ENCODE peak calls at places on chromosomes 2 and 18, in four cellular contexts. W is cardiac muscle cell, N is aorta, H is iPS DF 6.9. R is an unnamed sample.

GRCh38 chr2:166372046-166372445 is 3.7 kb downstream of the SCN9A start:
- DNase-seq in W (no peak), N (no peak), H (no peak), R (no peak)

GRCh38 chr2:237631029-237631785 is 3.8 kb downstream of the LRRFIP1 start:
- DNase-seq in N (peak; percentile 85), W (no peak), H (no peak), R (no peak)

GRCh38 chr2:152403395-152403794 is 68.4 kb downstream of the FMNL2 start:
- DNase-seq in W (no peak), H (no peak), N (no peak), R (no peak)

GRCh38 chr2:229884775-229885699 is 36.8 kb downstream of the TRIP12 start:
- DNase-seq in N (no peak), W (no peak), H (no peak), R (no peak)

GRCh38 chr2:157785200-157785599 is 90.9 kb downstream of the ACVR1 start:
- DNase-seq in N (no peak), H (no peak), W (no peak), R (no peak)

GRCh38 chr18:51498085-51498855 is 300.8 kb upstream of the MEX3C start:
- DNase-seq in W (peak; percentile 1), N (no peak), H (no peak), R (no peak)

GRCh38 chr2:1420746-1421480 is 7.7 kb downstream of the TPO start:
- DNase-seq in N (no peak), H (no peak), W (no peak), R (no peak)

GRCh38 chr2:36528761-36529392 is 69.1 kb downstream of the FEZ2 start:
- DNase-seq in N (no peak), H (no peak), W (no peak), R (no peak)

GRCh38 chr2:217045725-217046475 is 186.0 kb upstream of the TNP1 start:
- DNase-seq in H (no peak), W (no peak), N (no peak), R (no peak)

GRCh38 chr18:55420665-55420964 is 167.4 kb downstream of the TCF4 start:
- DNase-seq in H (no peak), N (no peak), W (no peak), R (no peak)

GRCh38 chr18:55421612-55422381 is 166.2 kb downstream of the TCF4 start:
- DNase-seq in N (no peak), W (no peak), H (no peak), R (no peak)

GRCh38 chr18:55420977-55421611 is 166.9 kb downstream of the TCF4 start:
- DNase-seq in H (no peak), W (no peak), N (no peak), R (no peak)

GRCh38 chr18:55419939-55420664 is 167.9 kb downstream of the TCF4 start:
- DNase-seq in N (no peak), W (no peak), H (no peak), R (no peak)

DNA sequence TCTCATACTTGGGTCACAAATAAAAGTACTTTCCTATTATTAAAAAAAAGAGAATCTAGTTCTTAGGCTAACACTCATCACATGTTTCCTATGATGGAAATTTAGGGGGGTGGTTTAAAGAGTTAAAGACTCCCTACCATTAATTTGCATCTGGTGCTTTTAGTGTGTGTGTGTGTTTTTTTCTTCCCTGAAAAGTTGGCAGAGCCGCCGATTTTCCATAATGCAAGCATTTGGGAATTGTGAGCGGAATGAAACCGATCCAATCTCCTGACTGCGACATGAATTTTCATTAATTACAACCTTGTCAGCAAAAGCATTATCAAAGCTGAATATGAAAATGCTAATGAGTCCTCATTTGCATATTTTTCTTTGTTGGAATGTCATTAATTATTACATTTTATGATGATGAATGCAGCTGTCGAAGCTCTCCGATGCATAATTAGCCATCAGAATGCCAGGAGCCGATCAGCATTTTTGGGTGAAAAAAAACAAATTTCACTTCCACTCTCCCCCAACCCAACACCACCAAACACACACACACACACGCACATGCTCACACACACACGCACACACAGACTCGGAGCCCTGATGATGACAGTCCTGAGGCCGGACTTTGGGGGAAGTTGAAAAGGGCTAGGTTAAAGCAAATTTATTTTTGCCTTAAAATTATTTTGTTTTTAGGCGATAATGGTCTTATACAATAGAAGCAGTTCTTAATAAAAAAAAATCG is 165.4 kb downstream of the TCF4 start:
- DNase-seq in N (no peak), H (no peak), W (no peak), R (no peak)
- H3K4me3 ChIP-seq in N (peak overlapping the region; percentile 48), H (no peak overlapping the region), W (no peak overlapping the region), R (no peak overlapping the region)

GRCh38 chr2:101962243-101962809 is 29.4 kb upstream of the IL1R2 start:
- DNase-seq in N (no peak), H (no peak), W (no peak), R (no peak)
- H3K27ac ChIP-seq in N (no peak overlapping the region), H (no peak overlapping the region), W (no peak overlapping the region), R (no peak overlapping the region)

GRCh38 chr18:34976534-34976898 is 64.7 kb upstream of the MAPRE2 start:
- DNase-seq in N (no peak), H (no peak), W (no peak), R (no peak)

GRCh38 chr18:34977787-34978532 is 63.3 kb upstream of the MAPRE2 start:
- DNase-seq in H (no peak), N (peak; percentile 84), W (peak; percentile 35), R (peak; percentile 24)

GRCh38 chr18:34976899-34977786 is 64.1 kb upstream of the MAPRE2 start:
- DNase-seq in N (peak; percentile 93), H (no peak), W (peak; percentile 81), R (peak; percentile 64)

GRCh38 chr18:34978953-34979608 is 62.1 kb upstream of the MAPRE2 start:
- DNase-seq in W (peak; percentile 52), N (peak; percentile 86), H (no peak), R (peak; percentile 15)

DNA sequence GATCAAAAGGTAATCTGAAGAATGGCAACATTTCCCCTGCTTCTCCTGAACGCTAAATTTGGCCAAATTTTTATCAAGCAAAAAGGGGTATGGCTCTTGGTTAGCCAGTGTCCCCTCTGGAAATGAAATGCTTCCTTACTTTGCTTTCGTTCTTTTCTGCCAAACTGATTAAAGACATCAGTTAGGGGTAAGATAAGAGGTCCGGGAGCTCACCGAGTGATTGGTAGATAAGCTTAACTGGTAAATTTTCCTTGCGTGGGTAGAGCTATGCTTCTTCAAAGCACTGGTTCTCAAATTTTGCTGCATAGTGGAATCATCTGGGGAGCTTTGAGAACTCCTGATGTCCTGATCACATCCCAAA is 62.7 kb upstream of the MAPRE2 start:
- DNase-seq in N (no peak), W (no peak), H (no peak), R (peak; percentile 3)
- H3K4me3 ChIP-seq in N (peak overlapping the region; percentile 88), W (peak overlapping the region; percentile 68), H (peak overlapping the region; percentile 84), R (peak overlapping the region; percentile 60)

GRCh38 chr2:109410021-109410815 is 203.5 kb downstream of the SEPTIN10 start:
- DNase-seq in H (no peak), N (no peak), W (peak; percentile 45), R (no peak)
- H3K27ac ChIP-seq in H (no peak overlapping the region), N (no peak overlapping the region), W (no peak overlapping the region), R (no peak overlapping the region)

GRCh38 chr2:227817940-227818568 is 4.4 kb downstream of the CCL20 start:
- DNase-seq in N (peak; percentile 98), H (no peak), W (peak; percentile 25), R (peak; percentile 65)
- H3K4me3 ChIP-seq in N (no peak overlapping the region), H (no peak overlapping the region), W (no peak overlapping the region), R (no peak overlapping the region)

GRCh38 chr2:46806526-46806925 is 109.1 kb downstream of the MCFD2 start:
- DNase-seq in W (no peak), H (no peak), N (no peak), R (no peak)

GRCh38 chr2:46803911-46804670 is 111.5 kb downstream of the MCFD2 start:
- DNase-seq in W (no peak), N (peak; percentile 82), H (no peak), R (no peak)

GRCh38 chr2:46805401-46805951 is 110.1 kb downstream of the MCFD2 start:
- DNase-seq in W (no peak), N (no peak), H (no peak), R (no peak)

GRCh38 chr2:46803551-46803885 is 112.1 kb downstream of the MCFD2 start:
- DNase-seq in W (no peak), N (no peak), H (no peak), R (no peak)

DNA sequence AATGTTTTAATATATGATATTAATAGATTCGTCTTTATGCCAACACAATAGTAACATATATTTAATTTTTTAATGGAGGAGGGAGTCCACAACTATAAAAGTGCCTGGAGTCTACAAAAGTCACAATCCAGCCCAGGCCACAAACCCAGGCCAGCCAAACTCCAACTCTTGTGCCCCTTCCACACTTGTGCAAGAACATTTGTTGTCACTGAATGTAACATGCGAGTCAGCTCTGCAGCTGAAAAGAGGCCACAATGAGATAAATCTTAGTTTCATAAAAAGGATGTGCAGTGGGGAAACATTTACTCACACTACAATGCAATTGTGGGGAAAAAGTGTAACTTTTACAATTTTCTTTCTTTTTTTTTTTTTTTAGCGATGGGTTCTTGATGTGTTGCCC is 110.8 kb downstream of the MCFD2 start:
- DNase-seq in H (no peak), N (no peak), W (no peak), R (no peak)
- H3K27ac ChIP-seq in H (no peak overlapping the region), N (no peak overlapping the region), W (no peak overlapping the region), R (no peak overlapping the region)

DNA sequence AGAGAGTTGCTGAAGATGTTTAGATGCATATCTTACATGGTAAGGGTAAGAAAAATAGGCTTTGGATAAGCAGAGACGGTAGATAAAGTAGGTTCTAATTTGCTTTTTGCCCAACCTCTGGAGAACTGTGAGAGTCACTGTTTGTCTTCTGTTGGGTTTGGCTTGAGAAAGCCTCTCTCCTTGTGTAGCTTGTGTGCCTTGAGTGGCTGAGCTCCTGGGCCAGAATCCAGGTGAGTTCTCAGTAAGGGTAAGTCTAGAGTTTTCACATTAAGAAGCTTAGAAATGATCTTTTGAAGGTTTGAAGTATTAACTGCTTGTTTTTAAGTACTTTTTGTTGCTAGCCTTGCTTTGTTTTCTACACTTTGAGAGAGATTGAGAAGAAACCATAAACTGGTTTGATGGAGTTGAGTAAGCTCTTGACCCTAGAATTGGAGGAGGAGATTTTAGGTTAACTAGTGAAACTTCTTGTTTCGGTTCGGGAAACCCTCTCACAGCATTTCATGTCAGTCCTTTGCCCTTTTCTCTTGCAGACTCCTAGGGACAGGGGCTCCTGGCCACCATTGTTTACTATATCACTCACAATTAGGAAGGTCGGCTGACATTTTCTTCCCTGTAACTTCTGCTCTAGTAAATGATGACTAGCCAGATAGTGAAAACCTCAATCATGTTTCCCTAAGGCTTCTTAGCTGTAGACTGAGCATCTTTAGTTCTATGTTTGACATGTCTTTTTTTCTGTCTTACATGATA is 26.0 kb downstream of the MAP4K4 start:
- DNase-seq in H (no peak), W (no peak), N (no peak), R (no peak)
- H3K4me3 ChIP-seq in H (no peak overlapping the region), W (no peak overlapping the region), N (no peak overlapping the region), R (no peak overlapping the region)

GRCh38 chr2:174205562-174205961 is 42.8 kb downstream of the OLA1 start:
- DNase-seq in W (no peak), H (no peak), N (no peak), R (no peak)
- H3K27ac ChIP-seq in W (no peak overlapping the region), H (no peak overlapping the region), N (no peak overlapping the region), R (no peak overlapping the region)

GRCh38 chr2:176096986-176097819 is 2.4 kb upstream of the HOXD12 start:
- DNase-seq in N (peak; percentile 89), W (peak; percentile 88), H (peak; percentile 87), R (peak; percentile 56)

GRCh38 chr2:176094307-176094706 is 1.8 kb downstream of the HOXD13 start:
- DNase-seq in W (no peak), N (no peak), H (no peak), R (no peak)

GRCh38 chr2:176095421-176095820 is 2.9 kb downstream of the HOXD13 start:
- DNase-seq in H (no peak), W (no peak), N (no peak), R (no peak)

GRCh38 chr2:176097820-176098365 is 1.7 kb upstream of the HOXD12 start:
- DNase-seq in H (no peak), N (no peak), W (no peak), R (no peak)

GRCh38 chr2:176096243-176096985 is 3.2 kb upstream of the HOXD12 start:
- DNase-seq in N (no peak), H (no peak), W (no peak), R (no peak)
- H3K4me3 ChIP-seq in N (no peak overlapping the region), H (no peak overlapping the region), W (no peak overlapping the region), R (peak overlapping the region; percentile 54)